ENCODE peak calls at places on chromosomes 16 and 17, in seven cellular contexts. F, D, W, Z, P, H and K are unnamed samples.

GRCh38 chr17:64130559-64131001 is 636 bp upstream of the ERN1 start:
- DNase-seq in F (no peak), D (no peak), W (no peak), Z (peak; percentile 74), P (no peak), H (no peak), K (peak; percentile 83)

GRCh38 chr16:81612351-81613170 is 166.5 kb upstream of the PLCG2 start:
- DNase-seq in F (no peak), D (no peak), W (no peak), Z (no peak), P (no peak), H (no peak), K (no peak)

GRCh38 chr16:79833559-79833958 is 233.0 kb upstream of the MAF start:
- DNase-seq in F (no peak), D (no peak), W (no peak), Z (no peak), P (no peak), H (no peak), K (no peak)

GRCh38 chr17:42290577-42290976 is 2.3 kb downstream of the STAT5A start:
- DNase-seq in F (no peak), D (no peak), W (no peak), Z (no peak), P (no peak), H (no peak), K (no peak)

GRCh38 chr16:73095885-73096341 is 48.0 kb upstream of the ZFHX3 start:
- DNase-seq in F (no peak), D (no peak), W (no peak), Z (no peak), P (no peak), H (peak; percentile 20), K (no peak)

GRCh38 chr17:43021739-43022512 is at the start of gene VAT1:
- DNase-seq in F (peak; percentile 46), D (no peak), W (no peak), Z (peak; percentile 60), P (peak; percentile 80), H (peak; percentile 86), K (peak; percentile 60)

GRCh38 chr17:34723875-34724274 is 144.5 kb downstream of the TMEM132E start:
- DNase-seq in F (no peak), D (no peak), W (no peak), Z (no peak), P (no peak), H (no peak), K (no peak)

GRCh38 chr17:30376621-30377452 is 1.9 kb upstream of the CPD start:
- DNase-seq in F (no peak), D (peak; percentile 54), W (peak; percentile 65), Z (no peak), P (no peak), H (no peak), K (peak; percentile 89)

GRCh38 chr16:72788269-72788809 is 259.6 kb downstream of the ZFHX3 start:
- DNase-seq in F (no peak), D (no peak), W (no peak), Z (no peak), P (no peak), H (no peak), K (peak; percentile 3)

GRCh38 chr17:77882481-77883212 is 75.9 kb upstream of the TNRC6C start:
- DNase-seq in F (no peak), D (no peak), W (no peak), Z (peak; percentile 22), P (no peak), H (no peak), K (peak; percentile 94)

GRCh38 chr16:64615647-64616280 is 506.1 kb downstream of the CDH11 start:
- DNase-seq in F (no peak), D (no peak), W (no peak), Z (no peak), P (no peak), H (peak; percentile 68), K (no peak)

GRCh38 chr16:12178251-12178990 is 201.9 kb downstream of the SNX29 start:
- DNase-seq in F (no peak), D (peak; percentile 77), W (peak; percentile 45), Z (no peak), P (no peak), H (no peak), K (no peak)

GRCh38 chr17:82241183-82241925 is 12.5 kb downstream of the SLC16A3 start:
- DNase-seq in F (no peak), D (no peak), W (no peak), Z (peak; percentile 75), P (no peak), H (no peak), K (peak; percentile 75)

GRCh38 chr17:78789663-78790181 is 7.6 kb upstream of the CYTH1 start:
- DNase-seq in F (no peak), D (no peak), W (peak; percentile 61), Z (peak; percentile 43), P (no peak), H (no peak), K (peak; percentile 45)

GRCh38 chr16:83403751-83404150 is 404.0 kb upstream of the HSBP1 start:
- DNase-seq in F (no peak), D (no peak), W (no peak), Z (peak; percentile 96), P (no peak), H (no peak), K (no peak)

GRCh38 chr17:51263001-51263400 is 2.7 kb downstream of the UTP18 start:
- DNase-seq in F (no peak), D (no peak), W (no peak), Z (peak; percentile 19), P (no peak), H (no peak), K (no peak)

GRCh38 chr17:35257080-35257701 is 14.3 kb downstream of the SLFN5 start:
- DNase-seq in F (peak; percentile 59), D (no peak), W (no peak), Z (peak; percentile 85), P (no peak), H (no peak), K (no peak)

GRCh38 chr17:42618442-42619150 is 9.1 kb downstream of the TUBG1 start:
- DNase-seq in F (no peak), D (no peak), W (no peak), Z (peak; percentile 57), P (no peak), H (peak; percentile 70), K (no peak)

GRCh38 chr17:74843352-74843627 is 16.4 kb downstream of the GRIN2C start:
- DNase-seq in F (no peak), D (no peak), W (no peak), Z (no peak), P (no peak), H (no peak), K (no peak)

GRCh38 chr16:4338712-4339299 is 12.3 kb downstream of the PAM16 start:
- DNase-seq in F (no peak), D (no peak), W (no peak), Z (no peak), P (no peak), H (no peak), K (no peak)
- TF ChIP-seq CTCF in F (no peak), D (no peak), W (no peak), Z (no peak), P (no peak), H (no peak), K (no peak)

GRCh38 chr16:3149630-3150345 is 15.0 kb downstream of the ZNF213 start:
- DNase-seq in F (no peak), D (no peak), W (no peak), Z (peak; percentile 42), P (no peak), H (peak; percentile 84), K (peak; percentile 83)
- TF ChIP-seq CTCF in F (peak; percentile 55), D (peak; percentile 46), W (peak; percentile 53), Z (peak; percentile 68), P (peak; percentile 62), H (no peak), K (peak; percentile 66)

GRCh38 chr17:69067274-69068047 is 6.7 kb upstream of the ABCA9 start:
- DNase-seq in F (peak; percentile 4), D (no peak), W (no peak), Z (no peak), P (no peak), H (no peak), K (no peak)
- TF ChIP-seq CTCF in F (peak; percentile 25), D (no peak), W (peak; percentile 6), Z (no peak), P (peak; percentile 28), H (no peak), K (no peak)

DNA sequence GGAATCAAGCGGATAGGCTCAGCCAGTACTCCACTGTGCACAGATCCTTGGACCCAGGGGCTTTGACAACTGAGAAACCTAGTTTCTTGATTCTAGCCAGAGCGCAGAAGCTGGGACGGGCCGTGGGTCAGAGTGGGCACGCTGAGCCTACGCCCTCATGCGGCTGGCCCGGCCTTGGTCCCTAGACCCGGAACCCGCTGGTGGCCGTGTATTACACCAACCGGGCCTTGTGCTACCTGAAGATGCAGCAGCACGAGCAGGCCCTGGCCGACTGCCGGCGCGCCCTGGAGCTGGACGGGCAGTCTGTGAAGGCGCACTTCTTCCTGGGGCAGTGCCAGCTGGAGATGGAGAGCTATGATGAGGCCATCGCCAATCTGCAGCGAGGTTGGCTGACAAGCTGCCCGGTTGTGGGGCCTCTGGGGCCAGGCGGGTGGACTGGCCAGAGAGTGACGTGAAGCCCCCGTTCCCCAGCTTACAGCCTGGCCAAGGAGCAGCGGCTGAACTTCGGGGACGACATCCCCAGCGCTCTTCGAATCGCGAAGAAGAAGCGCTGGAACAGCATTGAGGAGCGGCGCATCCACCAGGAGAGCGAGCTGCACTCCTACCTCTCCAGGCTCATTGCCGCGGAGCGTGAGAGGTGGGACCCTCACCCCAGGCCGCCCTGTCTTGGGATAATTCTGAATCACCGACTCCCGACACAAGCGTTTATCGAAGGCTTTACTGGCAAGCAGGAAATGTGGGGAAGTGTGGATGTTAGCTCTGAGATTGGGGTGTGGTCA is 946 bp downstream of the STUB1 start:
- DNase-seq in F (no peak), D (no peak), W (no peak), Z (peak; percentile 17), P (no peak), H (no peak), K (no peak)
- TF ChIP-seq CTCF in F (no peak), D (peak; percentile 19), W (no peak), Z (peak; percentile 36), P (no peak), H (no peak), K (no peak)